ENCODE peak calls at places on chromosome 16, in eight cellular contexts. D is renal cortical epithelial cell; W is BJ; K is EL; T is activated T-cell treated with anti-CD3 and anti-CD28 coated beads for 24 hours; E is left ventricle myocardium inferior; V is stimulated activated CD4-positive, alpha-beta T cell treated with anti-CD3 and anti-CD28 coated beads, Interleukin-1b, Interleukin-23, amount 100 ng/mL, for 24 hours; U is HEK293T. M is an unnamed sample.

GRCh38 chr16:49663081-49664057 is 192.5 kb downstream of the ZNF423 start:
- DNase-seq in D (no peak), U (no peak), T (no peak), E (peak; percentile 38), K (no peak), W (no peak), V (no peak), M (peak; percentile 16)

GRCh38 chr16:57112403-57113041 is 20.1 kb downstream of the CPNE2 start:
- DNase-seq in T (no peak), W (no peak), D (no peak), V (no peak), E (no peak), U (no peak), K (peak; percentile 9), M (no peak)

GRCh38 chr16:88941933-88942909 is 34.8 kb downstream of the CBFA2T3 start:
- DNase-seq in E (peak; percentile 61), W (no peak), T (peak; percentile 39), D (no peak), K (no peak), U (peak; percentile 92), V (peak; percentile 33), M (peak; percentile 50)

GRCh38 chr16:75909746-75910145 is 183.5 kb upstream of the CPHXL start:
- DNase-seq in T (no peak), E (no peak), K (no peak), W (no peak), V (no peak), U (no peak), D (no peak), M (no peak)

GRCh38 chr16:85398688-85399582 is 214.2 kb upstream of the GSE1 start:
- DNase-seq in E (peak; percentile 2), K (no peak), V (no peak), D (no peak), T (no peak), W (no peak), U (no peak), M (no peak)

GRCh38 chr16:86432048-86432447 is 78.3 kb upstream of the FOXF1 start:
- DNase-seq in W (no peak), T (no peak), K (no peak), U (no peak), E (no peak), D (no peak), V (no peak), M (no peak)

GRCh38 chr16:77262971-77263370 is 63.8 kb downstream of the SYCE1L start:
- DNase-seq in W (no peak), V (no peak), E (no peak), D (no peak), U (no peak), T (no peak), K (no peak), M (no peak)

GRCh38 chr16:74841469-74841868 is 66.8 kb upstream of the FA2H start:
- DNase-seq in U (no peak), V (no peak), T (no peak), D (no peak), K (no peak), E (no peak), W (no peak), M (no peak)

GRCh38 chr16:80751167-80751566 is 53.2 kb downstream of the CDYL2 start:
- DNase-seq in U (no peak), W (no peak), V (no peak), D (no peak), K (peak; percentile 2), T (no peak), E (no peak), M (no peak)

GRCh38 chr16:1296688-1297412 is 12.6 kb upstream of the UBE2I start:
- DNase-seq in D (peak; percentile 91), E (no peak), K (peak; percentile 58), V (no peak), U (no peak), W (peak; percentile 34), T (no peak), M (no peak)

GRCh38 chr16:23903001-23903414 is 67.2 kb downstream of the PRKCB start:
- DNase-seq in V (no peak), K (peak; percentile 5), T (no peak), U (no peak), W (no peak), E (no peak), D (no peak), M (no peak)

M was measured in testis.